ENCODE peak calls at places on chromosome 14, in six cellular contexts. M is effector memory CD4-positive, alpha-beta T cell; U is HFF-Myc; Z is lower leg skin; N is cardiac muscle cell; T is endodermal cell. H is an unnamed sample.

GRCh38 chr14:71320734-71321555 is 413.7 kb downstream of the PCNX1 start:
- DNase-seq in U (no peak), Z (peak), M (peak), T (peak), N (peak), H (no peak)

GRCh38 chr14:34699873-34700621 is 14.3 kb downstream of the CFL2 start:
- DNase-seq in Z (no peak), U (peak), N (peak), T (no peak), M (no peak), H (no peak)

GRCh38 chr14:105026033-105026785 is 5.3 kb upstream of the CDCA4 start:
- DNase-seq in M (no peak), N (no peak), U (no peak), T (no peak), Z (no peak), H (no peak)

GRCh38 chr14:39324097-39324496 is 90.4 kb downstream of the MIA2 start:
- DNase-seq in Z (no peak), T (no peak), U (no peak), M (no peak), N (no peak), H (no peak)

GRCh38 chr14:75158843-75159614 is 17.4 kb downstream of the TMED10 start:
- DNase-seq in M (no peak), N (no peak), U (no peak), Z (no peak), T (no peak), H (no peak)

GRCh38 chr14:106586098-106586704 is 1059.8 kb downstream of the TMEM121 start:
- DNase-seq in Z (no peak), N (no peak), U (no peak), M (peak), T (peak), H (peak)

GRCh38 chr14:22668417-22668816 is 24.3 kb upstream of the OR6J1 start:
- DNase-seq in T (no peak), N (peak), Z (no peak), M (no peak), U (no peak), H (no peak)

GRCh38 chr14:61437383-61437782 is 116.0 kb downstream of the PRKCH start:
- DNase-seq in T (no peak), U (no peak), M (no peak), N (no peak), Z (no peak), H (no peak)

GRCh38 chr14:73785336-73785833 is 66.2 kb upstream of the PTGR2 start:
- DNase-seq in N (peak), Z (no peak), T (peak), M (no peak), U (peak), H (no peak)

GRCh38 chr14:84036863-84037262 is 1493.1 kb upstream of the FLRT2 start:
- DNase-seq in T (no peak), N (peak), M (no peak), U (peak), Z (no peak), H (peak)

GRCh38 chr14:55094630-55095157 is 34.4 kb upstream of the LGALS3 start:
- DNase-seq in U (no peak), N (no peak), T (no peak), M (no peak), Z (no peak), H (no peak)

GRCh38 chr14:34781242-34781641 is 66.8 kb upstream of the CFL2 start:
- DNase-seq in M (no peak), Z (peak), N (peak), U (peak), T (no peak), H (no peak)

GRCh38 chr14:104371917-104372316 is 207.6 kb upstream of the C14orf180 start:
- DNase-seq in Z (no peak), M (no peak), T (no peak), N (no peak), U (no peak), H (no peak)

GRCh38 chr14:75223664-75224154 is 47.3 kb upstream of the TMED10 start:
- DNase-seq in U (no peak), N (no peak), Z (no peak), M (no peak), T (peak), H (peak)

GRCh38 chr14:93939304-93940229 is 12.4 kb downstream of the FAM181A start:
- DNase-seq in M (peak), T (peak), Z (peak), U (no peak), N (peak), H (no peak)

GRCh38 chr14:34052658-34053014 is 101.8 kb upstream of the EGLN3 start:
- DNase-seq in Z (no peak), M (no peak), T (peak), N (peak), U (no peak), H (no peak)

GRCh38 chr14:41973178-41973577 is 366.5 kb downstream of the LRFN5 start:
- DNase-seq in Z (no peak), N (no peak), T (no peak), U (no peak), M (no peak), H (no peak)

GRCh38 chr14:55715889-55716288 is 135.9 kb downstream of the KTN1 start:
- DNase-seq in T (peak), N (peak), Z (peak), M (no peak), U (peak), H (no peak)

GRCh38 chr14:91354979-91355685 is 62.5 kb downstream of the CCDC88C start:
- DNase-seq in M (no peak), U (no peak), T (peak), N (no peak), Z (no peak), H (no peak)

GRCh38 chr14:22594156-22594716 is 3.9 kb upstream of the ABHD4 start:
- DNase-seq in T (no peak), N (peak), M (no peak), Z (no peak), U (no peak), H (no peak)

GRCh38 chr14:90783344-90783743 is 32.9 kb downstream of the TTC7B start:
- DNase-seq in Z (no peak), T (no peak), N (no peak), U (no peak), M (no peak), H (no peak)

GRCh38 chr14:44782775-44783238 is 178.9 kb downstream of the KLHL28 start:
- DNase-seq in U (no peak), M (no peak), T (no peak), N (peak), Z (no peak), H (no peak)

GRCh38 chr14:99884834-99885648 is 91.8 kb downstream of the EML1 start:
- DNase-seq in Z (no peak), N (peak), U (peak), M (peak), T (no peak), H (peak)

GRCh38 chr14:41607966-41608663 is 1.4 kb downstream of the LRFN5 start:
- DNase-seq in N (no peak), T (peak), M (no peak), U (no peak), Z (no peak), H (no peak)

GRCh38 chr14:79279645-79280399 is 931.5 kb downstream of the DIO2 start:
- DNase-seq in Z (no peak), T (peak), U (no peak), N (no peak), M (no peak), H (no peak)

GRCh38 chr14:79278286-79278797 is 933.0 kb downstream of the DIO2 start:
- DNase-seq in T (no peak), Z (no peak), U (no peak), N (no peak), M (no peak), H (no peak)

GRCh38 chr14:79278798-79279644 is 932.3 kb downstream of the DIO2 start:
- DNase-seq in N (peak), U (peak), Z (peak), M (no peak), T (peak), H (no peak)

GRCh38 chr14:79281244-79282199 is 929.8 kb downstream of the DIO2 start:
- DNase-seq in U (no peak), N (no peak), Z (no peak), M (no peak), T (peak), H (no peak)

DNA sequence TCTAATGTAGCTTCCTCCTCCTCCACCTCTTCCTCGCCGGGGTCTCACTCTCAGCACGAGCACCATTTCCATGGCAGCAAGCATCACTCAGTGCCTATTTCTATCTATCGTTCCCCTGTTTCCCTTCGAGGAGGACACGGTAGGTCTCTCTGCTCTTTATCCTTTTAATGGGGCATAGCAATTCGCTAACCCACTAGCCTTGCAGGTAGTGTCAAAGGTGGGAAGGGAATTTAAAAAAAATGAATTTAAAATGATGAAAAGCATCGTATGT is 931.0 kb downstream of the DIO2 start:
- DNase-seq in N (no peak), U (no peak), T (no peak), M (no peak), Z (no peak), H (no peak)
- H3K4me3 ChIP-seq in N (peak), U (no peak), T (peak), M (no peak), Z (no peak), H (no peak)

DNA sequence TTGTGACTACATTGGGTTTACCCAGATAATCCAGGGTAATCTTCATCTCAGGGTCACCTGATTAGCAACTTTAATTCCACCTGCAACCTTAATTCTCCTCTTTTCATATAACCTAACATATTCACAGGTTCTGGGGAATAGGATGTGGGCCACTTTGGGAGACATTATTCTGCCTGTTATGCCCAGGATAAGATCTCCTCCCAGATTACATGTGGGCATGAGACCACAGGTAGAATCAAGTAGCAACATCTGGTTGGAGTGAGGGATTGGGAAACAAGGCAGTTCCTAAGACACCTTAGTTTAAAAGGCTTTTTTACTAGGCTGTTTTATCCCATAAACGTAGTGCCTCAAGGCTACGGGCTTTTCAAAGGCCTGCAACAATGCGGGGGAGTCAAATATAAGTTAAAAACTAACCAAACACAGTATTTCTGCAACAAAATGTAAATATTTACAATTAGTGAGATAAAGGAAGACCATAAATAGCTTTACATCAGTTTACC is 181.5 kb downstream of the FOXA1 start:
- DNase-seq in Z (no peak), T (no peak), U (no peak), N (no peak), M (no peak), H (no peak)
- H3K4me3 ChIP-seq in Z (no peak), T (no peak), U (no peak), N (no peak), M (no peak), H (no peak)

DNA sequence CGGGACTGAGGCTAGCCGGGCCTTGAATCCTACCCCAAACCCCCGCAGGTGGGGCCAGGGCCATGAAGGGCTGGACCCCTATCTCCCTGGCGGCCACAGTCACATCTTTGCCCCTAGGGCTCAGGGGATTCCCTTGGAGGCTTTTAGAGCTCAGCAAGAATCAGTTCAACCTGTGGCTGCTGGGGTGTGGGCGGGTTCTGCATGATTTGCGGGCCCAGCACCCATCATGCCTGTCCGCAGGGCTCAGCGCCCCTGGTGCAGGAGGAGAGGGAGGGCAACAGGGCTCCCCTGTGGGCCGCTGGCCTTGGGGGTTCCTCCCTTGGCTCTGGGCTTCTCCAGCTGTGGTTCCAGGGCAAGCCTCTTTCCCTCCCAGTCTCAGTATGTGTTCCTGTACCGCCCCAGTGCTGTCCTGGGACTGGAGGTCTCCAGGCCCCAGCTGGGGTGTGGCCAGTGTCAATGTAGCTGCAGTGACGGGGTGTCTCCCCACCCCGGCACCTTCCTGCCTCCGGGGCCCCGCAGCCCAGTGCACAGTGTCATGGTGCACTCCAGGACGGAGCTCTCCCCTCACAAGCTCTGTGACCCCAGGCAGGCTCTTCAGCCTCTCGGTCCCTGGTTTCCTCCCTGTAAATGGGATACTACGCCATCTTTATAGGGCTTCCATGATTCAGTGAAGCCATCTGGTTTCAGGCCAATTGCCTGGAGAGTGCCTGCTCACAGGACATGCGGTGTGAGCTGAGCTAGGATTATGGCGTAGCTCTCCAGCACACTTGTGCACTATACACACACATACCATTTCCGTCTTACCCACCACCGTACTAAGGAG is 9.9 kb upstream of the LBHD2 start:
- DNase-seq in U (no peak), Z (no peak), N (no peak), T (peak), M (no peak), H (no peak)
- H3K4me3 ChIP-seq in U (no peak), Z (no peak), N (no peak), T (no peak), M (no peak), H (no peak)

DNA sequence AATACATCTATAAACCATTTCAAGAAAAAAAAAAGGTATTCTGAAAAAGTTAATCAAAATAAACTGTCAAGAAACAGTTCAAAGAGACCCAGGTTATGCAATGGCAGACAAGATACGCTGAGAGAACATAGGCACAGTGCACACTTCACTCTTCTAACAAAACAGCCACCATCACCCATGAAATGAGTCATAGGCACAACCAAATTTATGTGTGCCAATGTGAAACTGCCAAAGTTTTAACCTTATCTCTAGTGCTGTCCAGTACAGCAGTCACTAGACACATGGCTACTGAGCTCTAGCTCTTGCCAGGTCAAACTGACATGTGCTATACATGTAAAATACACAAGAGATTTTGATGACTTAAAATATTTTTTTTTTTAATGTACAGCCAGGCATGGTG is 1.4 kb downstream of the CEP128 start:
- DNase-seq in T (no peak), U (no peak), Z (no peak), M (no peak), N (no peak), H (no peak)
- H3K4me3 ChIP-seq in T (no peak), U (peak), Z (no peak), M (no peak), N (no peak), H (no peak)